ENCODE peak calls at places on chromosomes 13 and 19, in nine cellular contexts. S is stomach, W is upper lobe of left lung, M is K562, C is A549, G is suprapubic skin, P is esophagus muscularis mucosa, Z is transverse colon, O is GM12878. V is an unnamed sample.

GRCh38 chr13:46012404-46012803 is 40.1 kb downstream of the ZC3H13 start:
- DNase-seq in S (no peak), W (no peak), M (no peak), C (no peak), G (no peak), P (no peak), Z (no peak), O (no peak), V (no peak)

GRCh38 chr19:38464421-38465082 is 31.1 kb downstream of the RYR1 start:
- DNase-seq in S (no peak), W (no peak), M (no peak), C (no peak), G (no peak), P (no peak), Z (no peak), O (no peak), V (no peak)

GRCh38 chr13:77118134-77118533 is 91.2 kb upstream of the FBXL3 start:
- DNase-seq in S (no peak), W (no peak), M (no peak), C (no peak), G (no peak), P (no peak), Z (no peak), O (no peak), V (no peak)

GRCh38 chr19:29545866-29546582 is 20.2 kb downstream of the VSTM2B start:
- DNase-seq in S (no peak), W (no peak), M (no peak), C (no peak), G (no peak), P (no peak), Z (no peak), O (no peak), V (no peak)

GRCh38 chr19:41591951-41592562 is 16.1 kb downstream of the CEACAM21 start:
- DNase-seq in S (no peak), W (peak), M (no peak), C (no peak), G (no peak), P (no peak), Z (no peak), O (no peak), V (no peak)

GRCh38 chr13:72536668-72537399 is 190.6 kb downstream of the MZT1 start:
- DNase-seq in S (no peak), W (no peak), M (no peak), C (no peak), G (no peak), P (no peak), Z (peak), O (no peak), V (no peak)

GRCh38 chr13:78659450-78660110 is 625 bp upstream of the OBI1 start:
- DNase-seq in S (no peak), W (no peak), M (no peak), C (peak), G (no peak), P (no peak), Z (no peak), O (no peak), V (no peak)

GRCh38 chr13:35694031-35694430 is 217.5 kb upstream of the MAB21L1 start:
- DNase-seq in S (no peak), W (no peak), M (no peak), C (no peak), G (peak), P (no peak), Z (no peak), O (no peak), V (no peak)

GRCh38 chr13:48231080-48231479 is 1.9 kb upstream of the ITM2B start:
- DNase-seq in S (no peak), W (no peak), M (no peak), C (no peak), G (no peak), P (no peak), Z (no peak), O (no peak), V (no peak)

GRCh38 chr13:112623051-112623711 is 35.2 kb upstream of the TUBGCP3 start:
- DNase-seq in S (no peak), W (peak), M (no peak), C (no peak), G (no peak), P (no peak), Z (no peak), O (no peak), V (no peak)

GRCh38 chr19:15508035-15508710 is at the start of gene CYP4F22:
- DNase-seq in S (no peak), W (peak), M (peak), C (no peak), G (no peak), P (no peak), Z (no peak), O (no peak), V (no peak)

GRCh38 chr19:15885167-15885566 is 12.7 kb downstream of the CYP4F2 start:
- DNase-seq in S (no peak), W (no peak), M (no peak), C (no peak), G (no peak), P (peak), Z (no peak), O (no peak), V (no peak)

GRCh38 chr19:33409035-33409434 is 35.5 kb downstream of the CEBPG start:
- DNase-seq in S (no peak), W (no peak), M (no peak), C (no peak), G (no peak), P (no peak), Z (no peak), O (no peak), V (no peak)

GRCh38 chr13:26664942-26665341 is 95.6 kb downstream of the GPR12 start:
- DNase-seq in S (no peak), W (no peak), M (no peak), C (no peak), G (no peak), P (no peak), Z (no peak), O (no peak), V (no peak)

GRCh38 chr19:35856546-35857149 is at the start of gene KIRREL2:
- DNase-seq in S (no peak), W (peak), M (no peak), C (peak), G (no peak), P (no peak), Z (no peak), O (no peak), V (no peak)

GRCh38 chr13:95296326-95296939 is 4.8 kb downstream of the ABCC4 start:
- DNase-seq in S (peak), W (no peak), M (no peak), C (peak), G (no peak), P (no peak), Z (peak), O (no peak), V (no peak)

GRCh38 chr19:49677901-49678674 is 1.0 kb downstream of the PRMT1 start:
- DNase-seq in S (peak), W (no peak), M (peak), C (peak), G (peak), P (peak), Z (peak), O (no peak), V (peak)

GRCh38 chr19:23287620-23288019 is 37.4 kb upstream of the ZNF724 start:
- DNase-seq in S (no peak), W (no peak), M (no peak), C (no peak), G (no peak), P (peak), Z (no peak), O (no peak), V (no peak)

GRCh38 chr19:2582984-2583956 is 107.3 kb downstream of the GADD45B start:
- DNase-seq in S (no peak), W (no peak), M (no peak), C (no peak), G (no peak), P (no peak), Z (no peak), O (no peak), V (no peak)

GRCh38 chr13:114102521-114103288 is 29.7 kb downstream of the RASA3 start:
- DNase-seq in S (no peak), W (peak), M (no peak), C (no peak), G (peak), P (no peak), Z (peak), O (no peak), V (peak)

GRCh38 chr13:73531014-73531413 is 472.2 kb downstream of the KLF5 start:
- DNase-seq in S (no peak), W (no peak), M (no peak), C (no peak), G (no peak), P (no peak), Z (no peak), O (no peak), V (no peak)

GRCh38 chr19:41987141-41987860 is 6.7 kb downstream of the ATP1A3 start:
- DNase-seq in S (no peak), W (no peak), M (no peak), C (no peak), G (no peak), P (no peak), Z (no peak), O (no peak), V (no peak)

GRCh38 chr13:28321751-28322150 is 173.2 kb downstream of the FLT1 start:
- DNase-seq in S (no peak), W (no peak), M (no peak), C (no peak), G (no peak), P (no peak), Z (no peak), O (no peak), V (no peak)

GRCh38 chr13:113863511-113864302 is at the start of gene GAS6:
- DNase-seq in S (peak), W (peak), M (peak), C (peak), G (peak), P (no peak), Z (peak), O (no peak), V (no peak)

GRCh38 chr19:45351401-45351952 is 10.9 kb downstream of the KLC3 start:
- DNase-seq in S (no peak), W (no peak), M (no peak), C (no peak), G (no peak), P (no peak), Z (no peak), O (no peak), V (no peak)

GRCh38 chr13:28819046-28819747 is 942 bp upstream of the MTUS2 start:
- DNase-seq in S (no peak), W (no peak), M (no peak), C (peak), G (no peak), P (peak), Z (no peak), O (no peak), V (no peak)

GRCh38 chr13:20997301-20998061 is 63.9 kb downstream of the LATS2 start:
- DNase-seq in S (no peak), W (no peak), M (no peak), C (no peak), G (no peak), P (no peak), Z (no peak), O (no peak), V (no peak)

DNA sequence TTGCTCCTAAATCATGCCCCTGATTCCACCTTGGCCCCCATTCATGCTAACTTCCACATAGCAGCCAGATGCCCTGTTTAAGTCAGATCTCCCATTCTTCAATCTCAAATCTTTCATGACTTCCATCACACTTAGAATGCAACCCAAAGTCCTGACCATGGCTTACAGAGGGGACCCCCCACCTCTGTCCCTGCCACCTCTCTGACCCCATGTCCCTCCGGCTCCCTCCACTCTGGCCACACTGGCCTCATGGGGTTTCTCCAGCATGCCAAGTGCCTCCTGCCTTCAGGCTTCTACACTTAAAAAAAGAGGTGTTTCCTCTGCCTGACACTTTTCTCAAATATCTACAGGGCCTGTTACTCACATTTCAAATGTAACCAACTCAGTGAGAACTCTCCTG is 93.6 kb downstream of the C13orf42 start:
- DNase-seq in S (no peak), W (no peak), M (no peak), C (no peak), G (no peak), P (peak), Z (no peak), O (no peak), V (no peak)
- TF ChIP-seq EP300 in S (no peak), W (no peak), M (no peak), C (no peak), G (no peak), P (no peak), Z (no peak), O (no peak), V (no peak)

DNA sequence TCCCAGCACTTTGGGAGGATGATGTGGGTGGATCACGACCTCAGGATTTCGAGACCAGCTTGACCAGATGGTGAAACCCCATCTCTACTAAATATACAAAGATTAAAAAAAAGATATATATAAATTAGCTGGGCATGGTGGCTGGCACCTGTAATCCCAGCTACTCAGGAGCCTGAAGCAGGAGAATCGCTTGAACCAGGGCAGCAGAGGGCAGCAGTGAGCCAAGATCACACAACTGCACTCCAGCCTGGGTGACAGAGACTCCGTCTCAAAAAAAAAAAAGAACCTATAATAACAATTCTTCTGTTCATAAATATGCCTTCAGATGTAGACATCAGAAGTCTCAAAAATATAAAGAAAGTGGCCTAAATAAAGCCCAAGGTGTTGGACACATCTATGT is 7.6 kb downstream of the ZNF737 start:
- DNase-seq in S (no peak), W (no peak), M (peak), C (no peak), G (no peak), P (no peak), Z (no peak), O (no peak), V (no peak)
- TF ChIP-seq CTCF in S (no peak), W (no peak), M (peak), C (no peak), G (no peak), P (peak), Z (peak), O (no peak), V (no peak)

GRCh38 chr13:38763446-38764381 is 76.8 kb downstream of the FREM2 start:
- DNase-seq in S (no peak), W (no peak), M (peak), C (peak), G (no peak), P (no peak), Z (no peak), O (no peak), V (no peak)

GRCh38 chr13:38755792-38756191 is 68.9 kb downstream of the FREM2 start:
- DNase-seq in S (peak), W (no peak), M (no peak), C (no peak), G (no peak), P (no peak), Z (no peak), O (no peak), V (no peak)

GRCh38 chr13:38758278-38758677 is 71.4 kb downstream of the FREM2 start:
- DNase-seq in S (no peak), W (no peak), M (no peak), C (no peak), G (no peak), P (no peak), Z (no peak), O (no peak), V (no peak)

GRCh38 chr13:38753878-38754277 is 67.0 kb downstream of the FREM2 start:
- DNase-seq in S (no peak), W (no peak), M (no peak), C (no peak), G (no peak), P (no peak), Z (no peak), O (no peak), V (no peak)

GRCh38 chr13:38759390-38759789 is 72.5 kb downstream of the FREM2 start:
- DNase-seq in S (no peak), W (no peak), M (peak), C (no peak), G (no peak), P (no peak), Z (no peak), O (no peak), V (no peak)
- TF ChIP-seq EP300 in S (no peak), W (no peak), M (no peak), C (no peak), G (no peak), P (no peak), Z (no peak), O (no peak), V (no peak)

DNA sequence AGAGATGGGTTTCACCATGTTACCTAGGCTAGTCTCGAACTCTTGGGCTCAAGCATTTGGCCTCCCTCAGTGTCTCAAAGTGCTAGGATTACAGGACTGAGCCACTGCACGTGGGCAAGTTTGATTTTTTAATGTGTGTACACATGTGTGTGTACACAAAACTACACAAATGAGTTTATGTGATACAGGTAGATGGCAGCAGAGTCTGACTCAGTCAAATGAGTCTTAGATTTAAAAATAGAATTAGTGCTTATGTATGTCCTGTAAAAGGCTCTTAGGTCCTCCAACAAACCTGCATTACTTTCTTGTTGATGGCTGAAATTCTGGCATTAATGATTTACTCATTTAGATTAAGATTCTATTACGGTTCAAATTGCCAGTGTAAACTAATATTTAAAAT is 293.7 kb downstream of the PCDH17 start:
- DNase-seq in S (no peak), W (no peak), M (no peak), C (no peak), G (no peak), P (no peak), Z (no peak), O (no peak), V (no peak)
- TF ChIP-seq CTCF in S (no peak), W (no peak), M (no peak), C (no peak), G (no peak), P (no peak), Z (no peak), O (no peak), V (no peak)

GRCh38 chr19:6776999-6777398 is 4.5 kb downstream of the VAV1 start:
- DNase-seq in S (no peak), W (no peak), M (no peak), C (no peak), G (no peak), P (no peak), Z (no peak), O (no peak), V (no peak)

GRCh38 chr19:6772866-6773322 is 386 bp downstream of the VAV1 start:
- DNase-seq in S (no peak), W (no peak), M (no peak), C (no peak), G (no peak), P (no peak), Z (no peak), O (no peak), V (no peak)

GRCh38 chr19:6772028-6772865 is at the start of gene VAV1:
- DNase-seq in S (peak), W (peak), M (peak), C (no peak), G (peak), P (no peak), Z (peak), O (peak), V (no peak)

GRCh38 chr19:6774821-6775707 is 2.6 kb downstream of the VAV1 start:
- DNase-seq in S (no peak), W (no peak), M (no peak), C (no peak), G (no peak), P (no peak), Z (no peak), O (no peak), V (no peak)

DNA sequence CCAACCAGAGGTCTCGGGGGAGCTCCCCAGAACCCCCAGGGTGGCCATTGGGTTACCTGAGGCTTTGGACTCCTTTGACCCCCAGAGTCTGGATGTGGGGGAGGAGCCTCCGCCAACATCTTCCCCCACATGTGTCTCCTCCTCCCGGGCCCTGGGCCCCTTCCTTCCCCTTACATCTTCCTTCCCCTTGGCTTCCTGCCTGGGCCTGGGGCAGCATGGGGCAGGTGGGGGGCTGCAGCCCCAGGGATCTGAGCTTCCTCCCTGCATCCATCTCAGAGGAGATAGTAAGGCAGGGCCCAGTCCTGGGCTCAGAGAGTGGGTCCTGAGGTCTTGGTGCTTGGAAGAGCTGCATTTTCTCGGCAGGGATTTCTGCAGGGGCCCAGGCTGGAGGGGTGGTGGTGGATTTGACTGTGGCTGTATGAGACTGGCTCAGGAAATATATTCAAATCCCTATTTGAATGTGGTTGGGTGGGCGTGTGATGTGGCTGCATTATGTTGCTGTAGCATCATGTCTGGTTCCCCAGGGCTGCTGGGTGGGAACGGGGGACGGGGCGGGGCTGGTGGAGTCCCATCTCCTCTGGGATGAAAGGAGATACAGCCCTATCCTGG is 919 bp downstream of the VAV1 start:
- DNase-seq in S (peak), W (peak), M (peak), C (no peak), G (no peak), P (no peak), Z (peak), O (peak), V (no peak)
- TF ChIP-seq EP300 in S (no peak), W (no peak), M (no peak), C (no peak), G (no peak), P (no peak), Z (no peak), O (no peak), V (peak)

DNA sequence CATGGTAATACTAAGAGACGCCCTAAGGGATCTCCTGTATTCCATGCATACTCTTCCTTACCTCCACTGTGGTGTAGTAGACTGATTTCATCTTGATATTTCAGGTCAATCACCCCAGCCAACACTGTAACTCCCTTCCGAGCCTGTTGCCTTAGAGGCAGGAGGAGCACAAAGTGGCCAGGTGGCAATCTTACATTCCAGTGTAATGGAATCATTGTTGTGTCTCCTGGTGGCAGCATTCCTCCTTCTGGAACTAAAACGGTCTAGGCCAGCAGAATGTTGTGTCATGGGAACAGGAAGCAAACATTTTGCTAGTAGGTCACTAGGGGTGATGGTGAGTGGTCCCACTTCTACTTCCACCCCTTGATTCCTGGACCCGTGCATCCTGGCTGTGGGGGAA is 405.7 kb upstream of the SLC10A2 start:
- DNase-seq in S (no peak), W (no peak), M (no peak), C (no peak), G (no peak), P (no peak), Z (no peak), O (no peak), V (no peak)
- TF ChIP-seq CTCF in S (no peak), W (no peak), M (no peak), C (no peak), G (no peak), P (no peak), Z (no peak), O (no peak), V (no peak)

GRCh38 chr19:4103073-4103418 is 20.9 kb downstream of the MAP2K2 start:
- DNase-seq in S (no peak), W (no peak), M (no peak), C (no peak), G (no peak), P (no peak), Z (no peak), O (no peak), V (no peak)
- TF ChIP-seq EP300 in S (no peak), W (no peak), M (no peak), C (no peak), G (no peak), P (no peak), Z (no peak), O (no peak), V (no peak)

GRCh38 chr19:17055636-17056035 is 19.6 kb downstream of the HAUS8 start:
- DNase-seq in S (no peak), W (peak), M (no peak), C (no peak), G (no peak), P (no peak), Z (no peak), O (no peak), V (no peak)
- TF ChIP-seq CTCF in S (no peak), W (no peak), M (no peak), C (no peak), G (no peak), P (no peak), Z (no peak), O (no peak), V (no peak)